ENCODE peak calls at places on chromosomes 1 and 21, in nine cellular contexts. J, I, B, G, O, K, W, F and C are unnamed samples.

GRCh38 chr1:59052194-59052593 is 244.7 kb upstream of the FGGY start:
- DNase-seq in B (no peak), I (no peak), G (no peak), J (no peak), W (no peak), O (no peak), F (no peak), K (peak; percentile 97), C (no peak)

GRCh38 chr1:160768295-160768657 is 27.7 kb upstream of the LY9 start:
- DNase-seq in W (no peak), J (no peak), G (no peak), O (peak; percentile 84), B (no peak), I (peak; percentile 53), F (no peak), K (peak; percentile 29), C (peak; percentile 68)

GRCh38 chr1:77872645-77873044 is 15.8 kb upstream of the NEXN start:
- DNase-seq in I (no peak), K (no peak), O (no peak), F (no peak), W (no peak), J (no peak), B (no peak), G (no peak), C (no peak)

GRCh38 chr1:18045206-18045605 is 62.4 kb upstream of the IGSF21 start:
- DNase-seq in F (no peak), B (no peak), O (no peak), W (no peak), I (no peak), G (no peak), J (no peak), K (no peak), C (no peak)

GRCh38 chr1:183150445-183150844 is 35.6 kb upstream of the LAMC2 start:
- DNase-seq in W (no peak), G (no peak), I (no peak), F (no peak), K (no peak), B (no peak), J (no peak), O (no peak), C (no peak)

GRCh38 chr1:98794196-98794886 is 132.8 kb downstream of the SNX7 start:
- DNase-seq in J (peak; percentile 19), F (peak; percentile 80), W (peak; percentile 48), K (peak; percentile 42), G (peak; percentile 54), I (peak; percentile 56), B (peak; percentile 19), O (peak; percentile 15), C (peak; percentile 70)

GRCh38 chr1:147292635-147293251 is 50.3 kb downstream of the CHD1L start:
- DNase-seq in I (peak; percentile 9), W (no peak), G (no peak), O (no peak), B (no peak), J (no peak), K (no peak), F (no peak), C (no peak)

GRCh38 chr1:40539338-40539737 is 7.9 kb downstream of the ZNF684 start:
- DNase-seq in B (no peak), I (no peak), W (no peak), J (no peak), G (no peak), F (no peak), K (no peak), O (no peak), C (peak; percentile 91)

GRCh38 chr1:61322008-61322744 is 239.8 kb downstream of the NFIA start:
- DNase-seq in O (no peak), B (no peak), W (no peak), F (no peak), J (no peak), G (no peak), K (no peak), I (no peak), C (no peak)

GRCh38 chr1:33393991-33394390 is 36.9 kb downstream of the PHC2 start:
- DNase-seq in I (no peak), B (no peak), G (no peak), J (no peak), W (no peak), F (no peak), O (no peak), K (no peak), C (no peak)

GRCh38 chr1:145887631-145888030 is 2.0 kb upstream of the ANKRD35 start:
- DNase-seq in I (peak; percentile 20), G (no peak), O (no peak), K (peak; percentile 62), J (no peak), B (no peak), W (no peak), F (no peak), C (no peak)

GRCh38 chr1:2136836-2137235 is 57.7 kb downstream of the FAAP20 start:
- DNase-seq in W (no peak), F (no peak), K (no peak), J (no peak), O (no peak), I (no peak), B (no peak), G (no peak), C (no peak)

GRCh38 chr21:36718951-36719501 is 20.1 kb downstream of the SIM2 start:
- DNase-seq in K (peak; percentile 53), O (no peak), F (no peak), J (no peak), I (no peak), W (peak; percentile 52), B (no peak), G (no peak), C (no peak)

GRCh38 chr1:51945591-51945990 is 44.9 kb downstream of the RAB3B start:
- DNase-seq in J (no peak), I (no peak), B (no peak), F (peak; percentile 95), O (no peak), G (no peak), K (no peak), W (no peak), C (no peak)

GRCh38 chr1:85453640-85454194 is 11.2 kb downstream of the DDAH1 start:
- DNase-seq in B (no peak), F (no peak), W (no peak), K (no peak), I (no peak), O (no peak), J (no peak), G (no peak), C (no peak)
- TF ChIP-seq MAX in B (no peak), F (no peak), W (no peak), K (no peak), I (no peak), O (no peak), J (no peak), G (no peak), C (no peak)

GRCh38 chr1:193210991-193211390 is 24.6 kb upstream of the B3GALT2 start:
- DNase-seq in O (no peak), K (no peak), J (no peak), I (no peak), F (no peak), G (no peak), W (no peak), B (no peak), C (no peak)

GRCh38 chr1:193212637-193213036 is 26.2 kb upstream of the B3GALT2 start:
- DNase-seq in K (no peak), G (no peak), J (no peak), B (no peak), I (no peak), W (no peak), F (no peak), O (no peak), C (no peak)

GRCh38 chr1:193216920-193217319 is 30.5 kb upstream of the B3GALT2 start:
- DNase-seq in B (peak; percentile 9), F (no peak), W (no peak), J (no peak), O (peak; percentile 45), I (no peak), K (no peak), G (no peak), C (no peak)

GRCh38 chr1:193211539-193211938 is 25.1 kb upstream of the B3GALT2 start:
- DNase-seq in K (peak; percentile 25), O (peak; percentile 19), W (peak; percentile 72), G (no peak), F (peak; percentile 11), B (no peak), J (no peak), I (peak; percentile 81), C (no peak)

DNA sequence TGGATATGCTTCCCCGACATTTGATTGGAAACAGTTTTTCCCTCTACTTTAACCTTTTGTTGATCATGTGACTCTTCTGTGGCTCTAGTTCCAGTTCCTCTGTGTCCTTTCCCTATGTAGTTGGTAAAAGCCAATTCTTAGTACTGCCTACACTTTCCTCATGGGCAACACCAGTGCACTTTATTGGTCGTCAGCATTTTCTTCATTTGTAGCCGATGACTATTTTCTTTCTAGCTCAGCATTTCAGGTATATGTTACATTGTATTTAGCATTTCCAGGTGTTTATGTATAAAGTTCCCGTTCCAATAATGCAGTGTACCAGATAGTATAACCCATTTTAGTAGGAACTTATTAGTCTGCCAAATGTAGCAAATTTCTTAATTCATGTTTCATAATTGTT is 27.6 kb upstream of the B3GALT2 start:
- DNase-seq in I (no peak), W (no peak), G (no peak), J (no peak), B (no peak), F (no peak), O (no peak), K (no peak), C (no peak)
- H3K4me3 ChIP-seq in I (no peak overlapping the region), W (no peak overlapping the region), G (no peak overlapping the region), J (no peak overlapping the region), B (no peak overlapping the region), F (no peak overlapping the region), O (no peak overlapping the region), K (no peak overlapping the region), C (no peak overlapping the region)

GRCh38 chr1:238898856-238899255 is 487.5 kb upstream of the CHRM3 start:
- DNase-seq in G (no peak), J (no peak), B (no peak), W (no peak), K (no peak), O (no peak), F (no peak), I (no peak), C (peak; percentile 19)
- TF ChIP-seq MAX in G (no peak), J (no peak), B (no peak), W (no peak), K (no peak), O (no peak), F (no peak), I (no peak), C (no peak)

DNA sequence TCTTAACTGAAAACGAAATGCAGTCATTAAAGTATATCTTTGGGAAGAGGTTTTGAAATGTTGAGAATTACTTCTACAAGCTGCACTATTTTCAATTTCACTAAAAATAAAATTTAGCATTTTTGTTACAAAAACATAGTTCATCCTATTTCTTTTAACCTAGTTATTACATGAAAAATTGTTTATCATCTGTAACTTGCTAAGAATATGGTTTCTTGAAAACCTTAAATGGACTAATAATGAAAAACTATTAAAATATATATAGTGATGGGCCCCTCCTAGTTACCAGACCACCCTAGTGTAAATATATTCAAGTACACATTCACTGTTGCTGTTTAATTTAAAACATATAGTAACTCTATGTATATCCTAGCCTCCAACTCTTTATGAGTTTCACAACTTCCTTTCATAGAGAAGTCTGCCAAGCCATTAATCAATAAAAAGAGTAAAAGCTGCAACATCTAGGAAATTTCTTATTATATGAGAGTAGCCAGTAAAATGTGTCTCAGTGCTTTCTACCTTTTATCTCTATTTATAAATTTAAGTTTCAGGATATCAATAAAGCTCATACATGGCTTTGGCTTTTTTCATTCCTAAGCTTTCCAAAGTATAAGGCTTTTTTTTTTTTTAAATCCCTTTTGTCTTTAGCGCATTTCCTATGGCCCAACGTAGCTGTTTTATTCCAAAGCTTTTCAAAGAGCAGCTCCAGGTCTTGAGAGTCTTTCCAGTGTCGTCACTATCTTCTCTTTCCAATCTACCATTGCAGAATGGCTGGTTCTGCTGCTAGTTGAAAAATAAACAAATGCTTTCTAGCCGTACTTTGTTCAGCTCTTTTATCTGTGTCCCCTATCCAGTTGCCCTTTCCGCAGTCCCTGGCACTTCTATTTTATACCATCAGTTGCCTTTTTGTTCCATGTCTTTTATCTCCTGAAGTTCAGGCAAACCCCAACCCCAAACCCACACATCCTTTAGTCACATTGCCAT is 6.5 kb downstream of the IRF2BP2 start:
- DNase-seq in O (no peak), W (no peak), I (peak; percentile 37), K (peak; percentile 83), J (no peak), F (peak; percentile 66), B (no peak), G (no peak), C (peak; percentile 57)
- H3K4me3 ChIP-seq in O (peak overlapping the region; percentile 91), W (no peak overlapping the region), I (peak overlapping the region; percentile 64), K (peak overlapping the region; percentile 87), J (peak overlapping the region; percentile 69), F (peak overlapping the region; percentile 57), B (peak overlapping the region; percentile 71), G (peak overlapping the region; percentile 83), C (peak overlapping the region; percentile 95)